ENCODE peak calls at places on chromosomes 4 and X, in four cellular contexts. X is lower leg skin, W is PC-9, Q is Ammon's horn. P is an unnamed sample.

GRCh38 chr4:157713342-157713741 is 459.5 kb downstream of the GASK1B start:
- DNase-seq in X (no peak), W (no peak), Q (no peak), P (no peak)

GRCh38 chrX:136386821-136387220 is 86.1 kb downstream of the ADGRG4 start:
- DNase-seq in X (no peak), W (no peak), Q (no peak), P (no peak)

GRCh38 chr4:99845708-99846469 is 29.3 kb downstream of the DAPP1 start:
- DNase-seq in X (no peak), W (no peak), Q (no peak), P (peak)

GRCh38 chrX:45803383-45803921 is 602.8 kb upstream of the DIPK2B start:
- DNase-seq in X (no peak), W (peak), Q (no peak), P (no peak)

GRCh38 chrX:84441143-84441542 is 61.1 kb downstream of the HDX start:
- DNase-seq in X (no peak), W (no peak), Q (no peak), P (no peak)

GRCh38 chr4:121050251-121050650 is 22.1 kb downstream of the NDNF start:
- DNase-seq in X (no peak), W (no peak), Q (no peak), P (peak)

GRCh38 chr4:153765836-153766235 is 6.0 kb upstream of the RNF175 start:
- DNase-seq in X (no peak), W (no peak), Q (no peak), P (no peak)

GRCh38 chr4:14254252-14254651 is 626.7 kb upstream of the BOD1L1 start:
- DNase-seq in X (no peak), W (no peak), Q (peak), P (no peak)

GRCh38 chr4:1051472-1051871 is 40.0 kb downstream of the FGFRL1 start:
- DNase-seq in X (peak), W (no peak), Q (no peak), P (no peak)

GRCh38 chr4:7880681-7881080 is 59.0 kb downstream of the AFAP1 start:
- DNase-seq in X (no peak), W (no peak), Q (no peak), P (no peak)

GRCh38 chr4:54728342-54728741 is 70.6 kb downstream of the KIT start:
- DNase-seq in X (no peak), W (no peak), Q (no peak), P (no peak)

GRCh38 chrX:18354369-18355329 is at the start of gene SCML2:
- DNase-seq in X (no peak), W (no peak), Q (peak), P (peak)

GRCh38 chr4:108036252-108036651 is 46.6 kb downstream of the HADH start:
- DNase-seq in X (no peak), W (no peak), Q (no peak), P (peak)

GRCh38 chr4:175884048-175884447 is 72.0 kb upstream of the GPM6A start:
- DNase-seq in X (no peak), W (no peak), Q (no peak), P (no peak)

GRCh38 chrX:114134465-114134864 is 449.4 kb upstream of the HTR2C start:
- DNase-seq in X (no peak), W (no peak), Q (no peak), P (no peak)

GRCh38 chr4:106238819-106239420 is 77.1 kb downstream of the TBCK start:
- DNase-seq in X (no peak), W (no peak), Q (no peak), P (peak)

GRCh38 chrX:31331045-31331444 is 259.2 kb upstream of the FTHL17 start:
- DNase-seq in X (no peak), W (no peak), Q (no peak), P (no peak)

GRCh38 chrX:149152941-149153340 is 352.2 kb downstream of the IDS start:
- DNase-seq in X (no peak), W (no peak), Q (no peak), P (no peak)

GRCh38 chr4:102832667-102833066 is 5.3 kb upstream of the UBE2D3 start:
- DNase-seq in X (no peak), W (no peak), Q (no peak), P (no peak)

P was measured in CD4-positive, CD25-positive, alpha-beta regulatory T cell.